ENCODE peak calls at places on chromosomes 5 and 9, in six cellular contexts. X is RWPE1, U is neuronal stem cell, N is small intestine, O is OCI-LY7, L is neural progenitor cell. T is an unnamed sample.

GRCh38 chr9:29213374-29214161 is 1640.3 kb upstream of the C9orf72 start:
- DNase-seq in U (peak), X (peak), L (peak), O (no peak), N (no peak), T (peak)

GRCh38 chr9:19229725-19230355 is 653 bp upstream of the DENND4C start:
- DNase-seq in N (peak), U (no peak), O (peak), X (peak), L (peak), T (peak)

GRCh38 chr5:128477946-128478345 is 60.1 kb downstream of the FBN2 start:
- DNase-seq in O (no peak), N (no peak), L (no peak), U (no peak), X (no peak), T (no peak)

GRCh38 chr5:110475529-110475928 is 250.9 kb downstream of the TMEM232 start:
- DNase-seq in N (no peak), U (no peak), O (no peak), X (no peak), L (no peak), T (no peak)

GRCh38 chr9:91907387-91908292 is 42.4 kb downstream of the ROR2 start:
- DNase-seq in U (no peak), O (no peak), L (no peak), N (no peak), X (no peak), T (no peak)

GRCh38 chr9:91945277-91946074 is 4.6 kb downstream of the ROR2 start:
- DNase-seq in U (no peak), X (no peak), L (peak), N (peak), O (no peak), T (peak)

GRCh38 chr5:150022681-150023080 is 22.1 kb downstream of the HMGXB3 start:
- DNase-seq in U (no peak), N (no peak), X (no peak), L (no peak), O (no peak), T (peak)

GRCh38 chr5:146620663-146621051 is 104.7 kb upstream of the GPR151 start:
- DNase-seq in X (no peak), N (no peak), U (peak), O (no peak), L (peak), T (no peak)

GRCh38 chr9:82621446-82621845 is 441.5 kb downstream of the RASEF start:
- DNase-seq in X (peak), O (no peak), N (no peak), L (no peak), U (no peak), T (no peak)

GRCh38 chr9:122370869-122371467 is at the start of gene PTGS1:
- DNase-seq in X (peak), L (peak), O (peak), N (peak), U (no peak), T (peak)

GRCh38 chr9:109117856-109118801 is 1.6 kb downstream of the TMEM245 start:
- DNase-seq in N (peak), L (peak), X (peak), O (peak), U (no peak), T (peak)

GRCh38 chr9:96508227-96508940 is 58.4 kb downstream of the HABP4 start:
- DNase-seq in L (no peak), N (no peak), X (no peak), U (no peak), O (no peak), T (no peak)

GRCh38 chr9:4334439-4334838 is 34.6 kb upstream of the GLIS3 start:
- DNase-seq in O (no peak), X (no peak), N (peak), L (no peak), U (no peak), T (peak)

GRCh38 chr5:117434266-117434665 is 859.6 kb upstream of the SEMA6A start:
- DNase-seq in N (no peak), O (no peak), L (no peak), X (no peak), U (no peak), T (no peak)

GRCh38 chr9:12716823-12717222 is 23.6 kb downstream of the TYRP1 start:
- DNase-seq in X (no peak), U (no peak), L (no peak), N (no peak), O (no peak), T (no peak)

GRCh38 chr5:159208508-159209437 is 580 bp downstream of the RNF145 start:
- DNase-seq in U (peak), N (peak), O (peak), X (peak), L (peak), T (peak)

GRCh38 chr9:126459546-126459945 is 132.9 kb downstream of the MVB12B start:
- DNase-seq in N (no peak), L (no peak), X (no peak), O (no peak), U (no peak), T (no peak)

GRCh38 chr5:181163487-181164075 is 16.2 kb downstream of the OR2V2 start:
- DNase-seq in U (no peak), X (no peak), N (no peak), L (peak), O (peak), T (no peak)

GRCh38 chr5:66072031-66072430 is 72.1 kb upstream of the SREK1 start:
- DNase-seq in O (no peak), X (no peak), U (no peak), L (no peak), N (no peak), T (no peak)

GRCh38 chr9:8224381-8224791 is 424.8 kb upstream of the DMAC1 start:
- DNase-seq in X (no peak), O (no peak), U (no peak), N (no peak), L (no peak), T (no peak)

GRCh38 chr9:109101810-109102209 is 17.9 kb downstream of the TMEM245 start:
- DNase-seq in X (peak), N (peak), U (no peak), O (peak), L (no peak), T (no peak)

GRCh38 chr9:82031538-82032280 is 43.1 kb downstream of the SPATA31D1 start:
- DNase-seq in L (no peak), N (peak), U (no peak), O (no peak), X (peak), T (peak)

GRCh38 chr9:120490888-120491595 is 88.9 kb downstream of the CDK5RAP2 start:
- DNase-seq in X (no peak), O (no peak), N (no peak), U (no peak), L (no peak), T (peak)

GRCh38 chr9:79123419-79123818 is 448.3 kb upstream of the TLE4 start:
- DNase-seq in O (no peak), N (no peak), U (no peak), X (no peak), L (no peak), T (no peak)

GRCh38 chr5:151492729-151493128 is 45.3 kb downstream of the SLC36A1 start:
- DNase-seq in N (no peak), X (peak), U (no peak), L (no peak), O (no peak), T (no peak)

GRCh38 chr5:59249726-59250125 is 643.8 kb downstream of the PDE4D start:
- DNase-seq in X (no peak), U (no peak), O (no peak), N (no peak), L (no peak), T (no peak)

GRCh38 chr5:59251627-59252026 is 641.9 kb downstream of the PDE4D start:
- DNase-seq in L (no peak), O (no peak), X (no peak), U (no peak), N (no peak), T (no peak)

GRCh38 chr5:59256331-59256730 is 637.2 kb downstream of the PDE4D start:
- DNase-seq in U (no peak), L (no peak), O (no peak), X (no peak), N (no peak), T (no peak)

GRCh38 chr5:59254055-59254687 is 639.4 kb downstream of the PDE4D start:
- DNase-seq in O (no peak), X (no peak), N (no peak), U (no peak), L (no peak), T (no peak)

DNA sequence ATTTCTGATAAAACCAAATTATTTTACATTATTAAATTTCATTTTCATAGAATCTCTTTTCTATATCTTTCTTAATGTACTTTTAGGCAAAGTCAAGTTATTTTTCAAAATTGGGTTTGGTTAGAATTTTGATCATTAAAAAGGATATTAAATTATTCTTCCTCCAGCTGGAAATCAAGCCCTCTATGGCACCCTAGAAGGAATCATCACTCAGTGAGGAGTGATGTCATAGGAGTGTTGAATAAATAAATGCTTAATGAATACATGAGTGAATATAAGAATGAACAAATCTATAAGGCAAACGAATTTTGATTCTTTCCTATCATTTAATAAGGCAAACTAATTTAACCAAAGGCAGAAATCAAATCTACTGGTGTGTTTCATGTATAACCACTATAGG is 639.9 kb downstream of the PDE4D start:
- DNase-seq in O (no peak), N (no peak), X (no peak), U (no peak), L (no peak), T (no peak)
- H3K27ac ChIP-seq in O (no peak), N (no peak), X (no peak), U (no peak), L (no peak), T (no peak)

GRCh38 chr9:87577746-87578145 is 80.1 kb downstream of the DAPK1 start:
- DNase-seq in N (no peak), O (no peak), U (no peak), X (no peak), L (no peak), T (no peak)
- H3K27ac ChIP-seq in N (no peak), O (no peak), U (no peak), X (no peak), L (no peak), T (no peak)

GRCh38 chr9:129407905-129408452 is 212.9 kb downstream of the C9orf50 start:
- DNase-seq in X (no peak), O (no peak), L (no peak), U (no peak), N (no peak), T (no peak)
- H3K27ac ChIP-seq in X (peak), O (no peak), L (no peak), U (no peak), N (no peak), T (peak)

GRCh38 chr5:68249520-68249919 is 34.0 kb downstream of the PIK3R1 start:
- DNase-seq in L (no peak), U (no peak), N (no peak), O (no peak), X (no peak), T (no peak)

GRCh38 chr5:68251804-68252648 is 36.5 kb downstream of the PIK3R1 start:
- DNase-seq in U (no peak), O (no peak), L (no peak), X (peak), N (no peak), T (peak)

GRCh38 chr5:68251386-68251785 is 35.8 kb downstream of the PIK3R1 start:
- DNase-seq in X (peak), N (no peak), U (no peak), O (no peak), L (no peak), T (peak)

GRCh38 chr5:68248896-68249295 is 33.3 kb downstream of the PIK3R1 start:
- DNase-seq in L (no peak), U (no peak), X (no peak), N (no peak), O (no peak), T (no peak)

GRCh38 chr5:68250662-68251298 is 35.2 kb downstream of the PIK3R1 start:
- DNase-seq in N (no peak), O (no peak), L (no peak), U (no peak), X (no peak), T (no peak)
- H3K27ac ChIP-seq in N (no peak), O (no peak), L (no peak), U (peak), X (no peak), T (peak)

DNA sequence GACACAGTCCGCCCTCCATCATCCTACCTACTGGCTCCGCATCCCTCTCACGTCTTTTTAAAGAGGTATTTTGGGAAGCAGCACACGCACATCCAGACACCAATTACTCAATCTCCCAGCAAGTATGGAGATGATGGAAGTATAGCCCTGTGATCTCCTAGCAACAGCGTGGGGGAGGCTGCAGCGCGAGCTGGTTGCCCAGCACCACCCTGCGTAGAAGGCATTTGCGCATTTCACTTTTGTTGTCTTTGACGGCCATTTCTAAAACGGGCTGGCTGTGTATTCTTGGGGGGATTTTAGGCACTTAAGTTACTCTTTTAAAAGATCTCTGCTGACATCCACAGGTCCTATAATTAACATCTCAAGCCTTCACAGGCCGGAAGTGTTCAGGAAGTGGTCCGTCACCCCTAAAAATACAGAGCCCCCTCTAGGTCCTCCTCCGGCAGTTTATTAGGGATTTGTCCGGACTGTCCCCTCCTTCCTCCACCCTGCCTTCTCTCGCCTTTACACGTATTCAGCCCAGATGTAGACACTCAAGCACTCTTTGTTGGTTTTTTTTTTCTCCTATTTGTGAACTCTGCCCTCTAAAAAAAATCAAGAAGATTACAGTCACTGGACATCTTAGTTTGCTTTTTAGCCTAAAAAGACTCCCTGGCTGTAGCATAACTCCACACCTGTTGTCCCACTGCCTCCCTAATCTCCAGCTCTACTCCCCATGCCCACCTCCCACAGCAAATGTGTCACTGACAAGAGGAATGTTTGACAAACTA is 371.5 kb downstream of the NTRK2 start:
- DNase-seq in U (no peak), X (no peak), N (no peak), O (no peak), L (no peak), T (no peak)
- H3K27ac ChIP-seq in U (no peak), X (no peak), N (no peak), O (no peak), L (no peak), T (no peak)

DNA sequence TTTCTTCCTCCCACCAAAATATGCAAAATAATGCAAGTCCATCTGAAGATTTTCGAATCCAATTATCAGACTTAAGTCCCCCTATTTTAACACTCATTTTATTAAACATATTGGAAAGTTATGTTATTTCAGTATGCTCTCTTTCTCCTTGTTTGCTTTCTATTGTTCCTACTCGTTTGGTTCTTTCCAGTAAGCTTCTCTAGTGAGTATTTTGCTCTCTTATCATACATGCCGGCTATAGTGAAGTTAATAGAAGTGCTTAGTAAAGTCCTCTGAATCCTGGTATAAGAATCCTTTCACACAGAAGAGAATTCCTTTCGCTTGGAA is 496 bp downstream of the ALDH1A1 start:
- DNase-seq in N (peak), O (no peak), L (no peak), U (no peak), X (no peak), T (no peak)
- H3K27ac ChIP-seq in N (peak), O (no peak), L (no peak), U (no peak), X (no peak), T (peak)

DNA sequence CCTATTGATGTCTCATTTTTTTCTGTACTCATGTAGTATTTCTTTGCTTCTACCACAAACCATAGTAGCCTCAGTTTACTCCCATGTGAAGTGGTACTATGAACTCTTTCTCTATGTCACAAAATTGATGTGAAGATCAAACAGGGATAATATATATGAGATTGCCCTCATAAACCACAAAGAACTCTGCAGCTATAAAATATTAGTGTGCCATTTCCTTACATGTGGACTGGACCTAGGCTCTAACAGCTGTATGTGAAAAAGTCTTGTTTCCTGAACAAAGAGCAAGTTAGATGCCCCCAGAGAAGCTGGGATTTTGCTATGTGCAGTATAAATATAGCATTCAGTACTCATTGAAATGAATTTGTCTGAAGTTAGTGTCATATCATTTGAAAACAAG is 412.6 kb upstream of the ADAMTSL1 start:
- DNase-seq in X (no peak), U (no peak), L (no peak), O (no peak), N (peak), T (no peak)
- H3K27ac ChIP-seq in X (no peak), U (no peak), L (no peak), O (no peak), N (no peak), T (no peak)

GRCh38 chr5:76816110-76816831 is 2.6 kb upstream of the F2RL1 start:
- DNase-seq in X (no peak), O (no peak), L (no peak), U (no peak), N (no peak), T (no peak)
- H3K27ac ChIP-seq in X (no peak), O (no peak), L (no peak), U (no peak), N (no peak), T (no peak)

GRCh38 chr9:27124151-27124550 is 15.1 kb downstream of the TEK start:
- DNase-seq in L (no peak), O (no peak), U (no peak), N (no peak), X (no peak), T (no peak)

GRCh38 chr9:27129221-27129620 is 20.2 kb downstream of the TEK start:
- DNase-seq in X (no peak), U (no peak), N (no peak), O (no peak), L (no peak), T (no peak)

GRCh38 chr9:27125030-27125429 is 16.0 kb downstream of the TEK start:
- DNase-seq in O (no peak), L (no peak), U (no peak), X (peak), N (peak), T (no peak)

GRCh38 chr9:27126682-27127081 is 17.7 kb downstream of the TEK start:
- DNase-seq in L (no peak), O (no peak), X (no peak), N (no peak), U (no peak), T (no peak)

DNA sequence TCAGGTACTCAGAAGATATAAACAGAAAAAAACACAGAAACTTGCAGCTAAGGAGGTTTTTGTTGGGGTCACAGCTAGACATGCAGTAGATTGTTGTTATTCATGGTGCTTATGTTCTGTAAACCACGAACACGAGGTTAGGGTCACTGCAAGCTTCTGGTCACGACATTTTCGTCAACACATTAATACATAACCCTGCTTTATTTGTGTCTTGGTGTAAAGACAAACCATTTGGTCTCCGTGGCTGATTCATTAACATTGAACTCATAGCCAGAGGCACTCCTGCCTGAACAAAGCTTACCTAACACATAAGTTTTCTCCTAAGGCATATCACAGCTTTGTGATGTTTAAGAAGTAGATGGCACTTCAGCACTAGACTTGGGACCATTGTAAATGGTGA is 16.9 kb downstream of the TEK start:
- DNase-seq in O (no peak), X (no peak), L (no peak), N (no peak), U (no peak), T (no peak)
- H3K27ac ChIP-seq in O (no peak), X (no peak), L (no peak), N (no peak), U (no peak), T (no peak)

DNA sequence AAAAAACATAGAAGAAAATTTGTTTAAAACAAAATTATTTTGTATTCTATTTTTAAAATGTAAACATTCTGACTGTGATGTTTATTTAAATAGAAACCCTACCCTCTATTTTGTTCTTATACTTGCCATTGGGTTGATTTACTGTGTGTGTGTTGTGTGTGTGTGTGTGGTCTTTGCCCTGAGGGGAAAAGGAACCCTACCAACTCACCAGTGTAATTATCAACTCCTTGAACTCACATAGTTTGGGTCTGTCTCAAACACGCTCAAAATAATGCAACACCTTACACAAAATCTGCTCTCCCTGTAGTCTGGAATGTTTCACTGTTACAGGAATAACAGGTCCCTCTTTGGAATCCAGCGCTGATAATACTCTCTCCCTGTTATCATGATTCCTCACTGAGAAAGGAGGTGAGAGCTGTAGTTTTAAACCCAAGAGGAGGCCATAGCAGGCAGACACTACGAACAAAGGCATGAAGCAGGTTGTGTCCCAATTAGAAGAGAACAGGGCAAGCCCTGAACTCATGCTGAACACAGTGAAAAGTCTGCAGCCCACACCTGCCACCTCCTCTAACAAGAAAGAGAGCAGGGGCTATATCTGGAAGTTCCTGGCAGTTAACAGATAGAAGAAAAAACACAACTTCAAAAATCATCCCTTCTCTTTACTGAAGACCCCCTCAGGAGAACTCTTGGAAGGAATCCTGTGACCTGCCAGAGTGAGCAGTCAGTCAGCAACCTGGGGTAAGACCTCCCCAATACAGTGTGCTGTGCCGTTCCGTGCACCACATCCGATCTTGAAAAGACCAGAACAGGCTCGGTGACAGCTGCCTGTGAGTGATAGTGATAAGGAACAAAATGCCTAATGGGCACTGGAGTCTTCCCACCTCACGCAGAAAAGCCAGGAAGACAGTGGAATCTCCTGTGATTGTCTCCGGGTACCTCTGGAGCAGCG is 608.1 kb upstream of the ADAMTS16 start:
- DNase-seq in O (no peak), N (no peak), X (no peak), U (no peak), L (no peak), T (no peak)
- H3K27ac ChIP-seq in O (no peak), N (no peak), X (no peak), U (no peak), L (no peak), T (no peak)